ENCODE peak calls at places on chromosome 4, in nine cellular contexts. N, I, F, M, Z, E, G, S and C are unnamed samples.

GRCh38 chr4:113591982-113592381 is 169.6 kb downstream of the CAMK2D start:
- DNase-seq in N (no peak), I (no peak), F (peak), M (no peak), Z (no peak), E (no peak), G (no peak), S (no peak), C (peak)

GRCh38 chr4:183097251-183098079 is 1.6 kb upstream of the WWC2 start:
- DNase-seq in N (peak), I (no peak), F (peak), M (no peak), Z (no peak), E (peak), G (no peak), S (peak), C (peak)

GRCh38 chr4:140604544-140604943 is 35.8 kb upstream of the UCP1 start:
- DNase-seq in N (no peak), I (no peak), F (no peak), M (no peak), Z (no peak), E (no peak), G (no peak), S (no peak), C (no peak)

GRCh38 chr4:86033171-86033570 is 326.7 kb downstream of the MAPK10 start:
- DNase-seq in N (peak), I (peak), F (peak), M (peak), Z (no peak), E (peak), G (no peak), S (peak), C (peak)

GRCh38 chr4:122689972-122690371 is 42.5 kb upstream of the BBS12 start:
- DNase-seq in N (no peak), I (no peak), F (no peak), M (no peak), Z (no peak), E (no peak), G (no peak), S (no peak), C (no peak)

GRCh38 chr4:7330031-7330596 is 104.6 kb downstream of the PSAPL1 start:
- DNase-seq in N (peak), I (no peak), F (no peak), M (peak), Z (no peak), E (no peak), G (no peak), S (no peak), C (no peak)

GRCh38 chr4:13262816-13263215 is 221.3 kb downstream of the RAB28 start:
- DNase-seq in N (no peak), I (no peak), F (no peak), M (no peak), Z (no peak), E (no peak), G (no peak), S (no peak), C (no peak)

GRCh38 chr4:13349096-13349495 is 135.0 kb downstream of the RAB28 start:
- DNase-seq in N (no peak), I (no peak), F (peak), M (no peak), Z (no peak), E (no peak), G (no peak), S (no peak), C (peak)

GRCh38 chr4:173287486-173287885 is 46.7 kb downstream of the HMGB2 start:
- DNase-seq in N (no peak), I (no peak), F (no peak), M (no peak), Z (no peak), E (no peak), G (no peak), S (no peak), C (no peak)

GRCh38 chr4:13160906-13161305 is 323.2 kb downstream of the RAB28 start:
- DNase-seq in N (no peak), I (peak), F (no peak), M (no peak), Z (no peak), E (no peak), G (no peak), S (no peak), C (peak)

GRCh38 chr4:139015948-139016451 is 419 bp downstream of the NOCT start:
- DNase-seq in N (peak), I (no peak), F (peak), M (peak), Z (no peak), E (peak), G (peak), S (no peak), C (peak)

GRCh38 chr4:142404191-142404611 is 441.9 kb downstream of the INPP4B start:
- DNase-seq in N (no peak), I (peak), F (peak), M (no peak), Z (peak), E (peak), G (no peak), S (no peak), C (peak)

GRCh38 chr4:125891597-125892258 is 577.0 kb downstream of the FAT4 start:
- DNase-seq in N (no peak), I (peak), F (peak), M (no peak), Z (no peak), E (no peak), G (no peak), S (no peak), C (peak)

GRCh38 chr4:176641237-176641636 is 151.5 kb downstream of the VEGFC start:
- DNase-seq in N (no peak), I (peak), F (no peak), M (no peak), Z (no peak), E (no peak), G (no peak), S (no peak), C (peak)

GRCh38 chr4:47744253-47744652 is 93.6 kb downstream of the CORIN start:
- DNase-seq in N (no peak), I (no peak), F (no peak), M (no peak), Z (no peak), E (no peak), G (no peak), S (no peak), C (no peak)

GRCh38 chr4:165383757-165384156 is 4.9 kb downstream of the CPE start:
- DNase-seq in N (no peak), I (no peak), F (no peak), M (no peak), Z (no peak), E (no peak), G (no peak), S (no peak), C (peak)

GRCh38 chr4:73897380-73898136 is 28.4 kb downstream of the CXCL1 start:
- DNase-seq in N (no peak), I (no peak), F (peak), M (no peak), Z (no peak), E (no peak), G (no peak), S (no peak), C (peak)

GRCh38 chr4:87849612-87850011 is 16.8 kb downstream of the MEPE start:
- DNase-seq in N (no peak), I (peak), F (peak), M (no peak), Z (no peak), E (no peak), G (no peak), S (no peak), C (peak)

GRCh38 chr4:10629394-10629793 is 55.2 kb downstream of the CLNK start:
- DNase-seq in N (no peak), I (no peak), F (no peak), M (no peak), Z (no peak), E (no peak), G (no peak), S (no peak), C (no peak)

GRCh38 chr4:26088433-26088928 is 174.5 kb downstream of the SMIM20 start:
- DNase-seq in N (no peak), I (peak), F (peak), M (no peak), Z (no peak), E (no peak), G (no peak), S (peak), C (peak)

GRCh38 chr4:15295421-15296162 is 132.2 kb upstream of the C1QTNF7 start:
- DNase-seq in N (no peak), I (no peak), F (no peak), M (no peak), Z (no peak), E (no peak), G (no peak), S (no peak), C (peak)

GRCh38 chr4:99876946-99877345 is 17.3 kb downstream of the LAMTOR3 start:
- DNase-seq in N (no peak), I (no peak), F (no peak), M (no peak), Z (no peak), E (no peak), G (no peak), S (no peak), C (no peak)

GRCh38 chr4:116439330-116439729 is 646.0 kb downstream of the TRAM1L1 start:
- DNase-seq in N (no peak), I (no peak), F (no peak), M (no peak), Z (no peak), E (no peak), G (no peak), S (no peak), C (no peak)

GRCh38 chr4:37951465-37952352 is 8.5 kb upstream of the PTTG2 start:
- DNase-seq in N (no peak), I (no peak), F (no peak), M (no peak), Z (no peak), E (peak), G (no peak), S (no peak), C (no peak)

GRCh38 chr4:15742083-15742582 is 36.0 kb upstream of the CD38 start:
- DNase-seq in N (no peak), I (no peak), F (no peak), M (no peak), Z (no peak), E (no peak), G (no peak), S (no peak), C (no peak)

GRCh38 chr4:26619784-26620183 is 35.9 kb downstream of the TBC1D19 start:
- DNase-seq in N (no peak), I (no peak), F (peak), M (no peak), Z (no peak), E (no peak), G (no peak), S (no peak), C (peak)

GRCh38 chr4:180923476-180923875 is 1319.7 kb upstream of the TENM3 start:
- DNase-seq in N (no peak), I (no peak), F (no peak), M (no peak), Z (no peak), E (no peak), G (no peak), S (no peak), C (peak)

GRCh38 chr4:113951263-113951662 is 28.2 kb downstream of the ARSJ start:
- DNase-seq in N (peak), I (no peak), F (peak), M (no peak), Z (no peak), E (peak), G (no peak), S (no peak), C (peak)

GRCh38 chr4:123418486-123418931 is 21.9 kb downstream of the SPRY1 start:
- DNase-seq in N (no peak), I (peak), F (peak), M (no peak), Z (no peak), E (no peak), G (no peak), S (no peak), C (peak)

GRCh38 chr4:180953572-180953971 is 1289.6 kb upstream of the TENM3 start:
- DNase-seq in N (no peak), I (peak), F (no peak), M (no peak), Z (no peak), E (no peak), G (no peak), S (no peak), C (no peak)

GRCh38 chr4:183588691-183589090 is 70.3 kb downstream of the RWDD4 start:
- DNase-seq in N (no peak), I (no peak), F (no peak), M (no peak), Z (no peak), E (no peak), G (no peak), S (no peak), C (no peak)

GRCh38 chr4:101421393-101421792 is 74.1 kb upstream of the PPP3CA start:
- DNase-seq in N (no peak), I (no peak), F (no peak), M (no peak), Z (no peak), E (no peak), G (no peak), S (no peak), C (no peak)

GRCh38 chr4:68744368-68744767 is 71.4 kb upstream of the UGT2B10 start:
- DNase-seq in N (no peak), I (no peak), F (no peak), M (no peak), Z (no peak), E (no peak), G (no peak), S (no peak), C (no peak)

GRCh38 chr4:158871050-158871724 is 102.4 kb downstream of the FNIP2 start:
- DNase-seq in N (no peak), I (no peak), F (no peak), M (no peak), Z (no peak), E (no peak), G (no peak), S (peak), C (no peak)

GRCh38 chr4:178395798-178396197 is 953.6 kb upstream of the AGA start:
- DNase-seq in N (no peak), I (no peak), F (no peak), M (no peak), Z (no peak), E (no peak), G (no peak), S (no peak), C (no peak)
- TF ChIP-seq CTCF in N (no peak), I (peak), F (no peak), M (no peak), Z (no peak), E (no peak), G (no peak), S (no peak), C (no peak)

GRCh38 chr4:54228064-54228527 is 997 bp upstream of the PDGFRA start:
- DNase-seq in N (peak), I (peak), F (peak), M (peak), Z (peak), E (peak), G (peak), S (peak), C (peak)
- H3K4me3 ChIP-seq in N (peak), I (peak), F (peak), M (no peak), Z (peak), E (peak), G (no peak), S (peak), C (peak)

DNA sequence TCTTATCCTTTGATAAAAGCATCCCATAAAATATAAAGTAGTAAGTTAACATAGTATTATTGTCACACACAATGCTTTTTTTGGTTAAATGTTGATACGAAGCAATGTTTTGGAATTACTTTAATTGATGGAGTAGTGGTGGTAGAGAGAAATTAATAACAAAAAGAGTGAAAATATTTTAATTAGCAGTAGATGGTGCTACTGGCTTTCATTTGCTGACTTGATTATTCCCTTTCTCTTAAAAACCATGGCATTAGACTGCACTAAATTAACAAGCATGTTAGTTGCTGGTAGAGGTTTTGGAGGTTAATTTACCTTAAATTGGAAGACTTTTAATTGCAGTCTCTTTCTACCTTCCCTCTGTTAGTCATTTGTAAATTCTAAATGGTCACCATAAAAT is 8.9 kb upstream of the DCK start:
- DNase-seq in N (no peak), I (no peak), F (no peak), M (no peak), Z (no peak), E (no peak), G (no peak), S (no peak), C (no peak)
- TF ChIP-seq CTCF in N (no peak), I (no peak), F (no peak), M (no peak), Z (no peak), E (no peak), G (no peak), S (no peak), C (no peak)

GRCh38 chr4:185003596-185004351 is 14.5 kb upstream of the HELT start:
- DNase-seq in N (no peak), I (no peak), F (no peak), M (no peak), Z (no peak), E (no peak), G (no peak), S (no peak), C (no peak)

GRCh38 chr4:185005209-185005819 is 13.0 kb upstream of the HELT start:
- DNase-seq in N (peak), I (peak), F (peak), M (peak), Z (peak), E (peak), G (peak), S (peak), C (peak)

GRCh38 chr4:185004562-185005208 is 13.6 kb upstream of the HELT start:
- DNase-seq in N (peak), I (no peak), F (no peak), M (no peak), Z (no peak), E (no peak), G (peak), S (peak), C (no peak)

DNA sequence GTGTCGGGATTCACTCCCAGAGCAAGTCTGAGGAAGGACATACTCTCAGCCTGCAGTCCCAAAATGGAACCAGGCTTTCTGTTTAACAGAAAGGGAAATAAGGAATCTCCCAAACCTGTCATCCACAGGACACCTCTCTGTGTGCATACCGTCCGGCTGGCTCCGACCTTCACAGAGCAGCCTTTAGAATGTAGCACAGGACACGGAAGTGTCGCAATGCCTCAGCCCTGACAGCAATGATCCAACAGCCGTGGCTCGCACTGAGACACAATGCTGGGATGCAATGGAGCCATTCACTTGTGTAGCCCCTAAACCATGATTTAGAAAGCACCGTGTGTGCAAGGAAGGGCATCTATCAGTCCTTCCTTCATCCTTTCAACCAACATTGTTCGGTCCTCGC is 15.5 kb upstream of the HELT start:
- DNase-seq in N (no peak), I (no peak), F (no peak), M (no peak), Z (no peak), E (no peak), G (no peak), S (no peak), C (no peak)
- H3K4me3 ChIP-seq in N (no peak), I (no peak), F (no peak), M (no peak), Z (no peak), E (no peak), G (no peak), S (no peak), C (no peak)

GRCh38 chr4:65624651-65625050 is 45.6 kb downstream of the EPHA5 start:
- DNase-seq in N (no peak), I (no peak), F (no peak), M (no peak), Z (no peak), E (no peak), G (no peak), S (no peak), C (peak)

DNA sequence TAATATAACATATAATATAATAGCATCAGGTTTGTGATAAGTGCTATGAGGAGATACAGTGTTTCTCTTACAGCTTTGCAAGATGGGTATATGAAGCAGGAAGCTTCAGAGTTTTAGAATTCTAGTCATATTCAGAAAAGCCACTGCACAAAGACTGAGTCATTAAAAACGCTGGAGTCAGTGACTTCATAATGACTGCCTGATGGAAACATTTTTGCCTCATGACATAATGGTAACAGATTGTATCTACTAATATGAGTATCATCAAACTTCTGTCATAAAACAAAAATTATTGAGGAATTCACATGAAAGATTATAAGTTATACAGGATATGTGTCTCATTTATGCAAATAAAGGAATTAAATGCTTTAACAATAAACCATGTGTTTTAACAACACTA is 46.8 kb downstream of the EPHA5 start:
- DNase-seq in N (no peak), I (peak), F (peak), M (no peak), Z (no peak), E (no peak), G (no peak), S (no peak), C (peak)
- TF ChIP-seq CTCF in N (no peak), I (no peak), F (no peak), M (no peak), Z (no peak), E (no peak), G (no peak), S (no peak), C (no peak)